ENCODE peak calls at places on chromosomes 2 and 18, in six cellular contexts. A, V, T, J, F and Q are unnamed samples.

GRCh38 chr2:9974344-9974743 is 22.9 kb downstream of the GRHL1 start:
- DNase-seq in F (no peak), V (no peak), A (no peak), J (no peak), T (no peak), Q (no peak)

GRCh38 chr2:162232027-162232426 is 11.2 kb downstream of the FAP start:
- DNase-seq in T (no peak), A (no peak), V (no peak), J (no peak), F (no peak), Q (no peak)

GRCh38 chr2:209472386-209472832 is 48.6 kb downstream of the MAP2 start:
- DNase-seq in J (peak), V (no peak), F (peak), T (peak), A (no peak), Q (no peak)

GRCh38 chr2:189661957-189662321 is 680 bp downstream of the ASNSD1 start:
- DNase-seq in T (no peak), J (peak), V (no peak), F (no peak), A (no peak), Q (no peak)

GRCh38 chr2:149492923-149493322 is 94.7 kb downstream of the MMADHC start:
- DNase-seq in J (peak), V (no peak), F (no peak), T (no peak), A (no peak), Q (no peak)

GRCh38 chr2:11750422-11750821 is 4.0 kb downstream of the LPIN1 start:
- DNase-seq in J (no peak), F (peak), A (peak), V (no peak), T (no peak), Q (no peak)

GRCh38 chr2:119468154-119468955 is 36.7 kb downstream of the TMEM37 start:
- DNase-seq in T (no peak), A (no peak), F (peak), V (no peak), J (no peak), Q (no peak)

GRCh38 chr18:27619259-27619772 is 434.2 kb upstream of the CHST9 start:
- DNase-seq in V (no peak), J (no peak), F (no peak), T (no peak), A (no peak), Q (no peak)

GRCh38 chr18:74468547-74469014 is 11.5 kb upstream of the DIPK1C start:
- DNase-seq in J (no peak), F (no peak), T (no peak), V (no peak), A (no peak), Q (no peak)

GRCh38 chr2:170498559-170498958 is 216.6 kb upstream of the SP5 start:
- DNase-seq in F (no peak), T (no peak), J (no peak), A (no peak), V (no peak), Q (no peak)

GRCh38 chr2:88751770-88752169 is 60.3 kb downstream of the RPIA start:
- DNase-seq in F (no peak), V (no peak), A (no peak), T (no peak), J (no peak), Q (no peak)

GRCh38 chr2:168378960-168379669 is 77.0 kb upstream of the CERS6 start:
- DNase-seq in J (no peak), T (no peak), F (no peak), A (no peak), V (no peak), Q (no peak)

GRCh38 chr18:76494181-76494540 is 881 bp downstream of the ZNF516 start:
- DNase-seq in V (no peak), J (peak), F (no peak), A (no peak), T (peak), Q (no peak)

GRCh38 chr18:72847134-72847533 is 20.7 kb downstream of the NETO1 start:
- DNase-seq in A (no peak), T (no peak), F (no peak), J (peak), V (no peak), Q (no peak)

GRCh38 chr18:8468911-8469310 is 140.3 kb upstream of the RAB12 start:
- DNase-seq in F (no peak), T (no peak), J (no peak), V (no peak), A (peak), Q (no peak)

GRCh38 chr18:55509631-55510372 is 78.2 kb downstream of the TCF4 start:
- DNase-seq in J (peak), F (peak), V (no peak), A (no peak), T (peak), Q (no peak)

GRCh38 chr2:205496370-205496769 is 185.9 kb upstream of the NRP2 start:
- DNase-seq in T (no peak), V (no peak), F (no peak), A (no peak), J (peak), Q (no peak)

GRCh38 chr2:165390875-165391274 is 78.6 kb upstream of the CSRNP3 start:
- DNase-seq in T (no peak), J (no peak), V (no peak), F (no peak), A (no peak), Q (no peak)

GRCh38 chr18:29034113-29034856 is 857.4 kb upstream of the CDH2 start:
- DNase-seq in J (no peak), F (no peak), V (no peak), A (no peak), T (no peak), Q (no peak)

GRCh38 chr2:196376984-196377877 is 205.9 kb upstream of the STK17B start:
- DNase-seq in A (no peak), J (no peak), V (no peak), T (no peak), F (no peak), Q (no peak)

GRCh38 chr2:51165534-51166260 is 133.8 kb upstream of the NRXN1 start:
- DNase-seq in T (no peak), F (no peak), A (no peak), V (no peak), J (no peak), Q (no peak)

GRCh38 chr2:58215429-58215828 is 25.7 kb downstream of the FANCL start:
- DNase-seq in J (no peak), F (no peak), V (no peak), A (no peak), T (no peak), Q (no peak)

GRCh38 chr2:126534508-126534907 is 121.5 kb upstream of the GYPC start:
- DNase-seq in J (no peak), V (no peak), F (no peak), A (no peak), T (no peak), Q (no peak)

GRCh38 chr2:23507267-23508065 is 122.5 kb downstream of the KLHL29 start:
- DNase-seq in T (no peak), F (no peak), A (no peak), V (no peak), J (no peak), Q (no peak)

GRCh38 chr18:43780782-43781340 is 503.6 kb upstream of the SYT4 start:
- DNase-seq in T (no peak), F (peak), V (no peak), A (no peak), J (no peak), Q (no peak)

GRCh38 chr18:55997156-55997561 is 409.2 kb upstream of the TCF4 start:
- DNase-seq in T (no peak), F (no peak), J (peak), A (no peak), V (no peak), Q (no peak)

GRCh38 chr18:79441261-79441819 is 45.6 kb downstream of the NFATC1 start:
- DNase-seq in V (no peak), F (no peak), A (no peak), T (no peak), J (no peak), Q (no peak)

GRCh38 chr18:12327510-12328178 is 19.6 kb downstream of the TUBB6 start:
- DNase-seq in A (no peak), T (peak), F (peak), V (no peak), J (peak), Q (peak)

GRCh38 chr18:12326711-12327460 is 18.8 kb downstream of the TUBB6 start:
- DNase-seq in J (no peak), T (no peak), F (no peak), V (no peak), A (no peak), Q (no peak)

GRCh38 chr18:12329125-12329698 is 21.2 kb downstream of the TUBB6 start:
- DNase-seq in F (no peak), J (no peak), T (no peak), A (no peak), V (no peak), Q (no peak)

GRCh38 chr18:12325726-12326245 is 17.7 kb downstream of the TUBB6 start:
- DNase-seq in J (no peak), A (no peak), T (no peak), V (no peak), F (no peak), Q (no peak)

DNA sequence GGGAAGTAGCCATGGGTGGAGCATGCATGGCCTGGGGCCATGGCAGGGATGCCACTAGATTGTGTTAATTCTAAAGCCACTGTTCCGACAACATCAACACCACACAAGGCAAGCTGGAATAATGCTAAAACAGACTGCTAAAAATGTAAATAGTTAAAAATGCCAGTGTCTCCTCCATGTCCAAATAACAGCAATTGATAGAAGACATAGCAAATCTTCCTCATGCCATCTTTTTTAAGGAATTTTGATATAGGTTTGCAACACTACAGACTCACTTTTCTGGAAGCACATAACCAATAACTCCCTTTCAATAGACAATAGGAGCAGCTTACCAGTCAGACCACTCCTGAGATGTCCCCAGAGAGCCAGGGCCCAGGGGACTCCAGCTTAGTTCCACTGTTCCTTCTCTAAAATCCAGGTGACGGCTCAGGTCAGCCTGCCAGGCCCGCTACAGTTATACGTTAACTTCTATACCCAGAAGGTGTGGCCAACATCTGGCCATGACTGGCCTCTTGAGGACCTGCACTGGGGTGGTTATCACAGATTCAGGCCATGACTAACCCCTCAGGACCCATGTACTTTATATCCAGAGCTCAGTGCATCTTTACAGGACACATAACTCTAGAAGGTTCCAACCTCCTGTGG is 20.3 kb downstream of the TUBB6 start:
- DNase-seq in V (no peak), F (no peak), J (no peak), T (no peak), A (no peak), Q (no peak)
- TF ChIP-seq CTCF in V (no peak), F (no peak), J (no peak), T (no peak), A (no peak), Q (no peak)

DNA sequence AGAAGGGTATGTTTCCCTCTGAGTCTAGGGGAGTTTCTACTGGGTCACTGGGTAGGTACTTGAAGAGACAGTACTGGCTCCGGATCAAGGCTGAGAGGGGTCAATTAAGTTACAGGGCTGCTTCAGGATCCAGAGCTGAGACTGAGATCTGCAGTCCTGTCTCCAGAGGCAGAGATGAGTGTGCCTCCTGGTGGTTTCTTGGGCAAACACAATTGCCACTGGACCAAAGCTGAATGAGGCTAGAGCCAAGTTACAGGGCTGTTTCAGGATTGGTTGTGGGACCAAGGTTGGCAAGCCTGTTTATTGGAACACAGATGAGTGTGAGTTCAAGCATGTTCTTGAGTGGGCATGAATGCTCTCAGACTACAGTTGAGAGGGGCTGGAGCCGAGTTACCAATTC is 157.9 kb downstream of the ADCYAP1 start:
- DNase-seq in F (no peak), J (peak), A (no peak), T (no peak), V (no peak), Q (no peak)
- TF ChIP-seq CTCF in F (peak), J (peak), A (no peak), T (no peak), V (no peak), Q (no peak)

GRCh38 chr2:29644949-29645348 is 276.4 kb downstream of the ALK start:
- DNase-seq in T (no peak), V (no peak), A (no peak), F (no peak), J (no peak), Q (no peak)
- TF ChIP-seq CTCF in T (no peak), V (no peak), A (no peak), F (peak), J (peak), Q (no peak)

DNA sequence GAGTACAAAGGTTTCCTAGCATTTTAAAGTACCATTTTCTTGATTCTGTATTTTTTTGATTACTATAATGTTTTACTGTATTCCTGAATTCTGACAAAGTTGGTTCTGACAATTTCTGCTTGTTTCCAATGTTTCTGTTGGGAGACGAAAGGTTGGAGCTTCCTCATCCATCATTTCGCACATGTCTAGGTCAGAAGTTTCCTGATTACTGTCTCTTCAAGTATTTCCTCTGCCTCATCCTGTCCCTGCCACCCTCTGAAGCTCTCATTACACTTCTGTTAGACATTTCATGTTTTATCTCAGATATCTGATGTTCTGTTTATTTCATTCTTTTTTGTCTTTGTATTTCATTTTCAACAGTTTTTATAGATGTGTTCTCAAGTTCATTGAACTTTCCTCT is 895.8 kb downstream of the TSN start:
- DNase-seq in T (no peak), V (no peak), F (no peak), A (no peak), J (no peak), Q (no peak)
- TF ChIP-seq CTCF in T (no peak), V (no peak), F (no peak), A (no peak), J (no peak), Q (no peak)

DNA sequence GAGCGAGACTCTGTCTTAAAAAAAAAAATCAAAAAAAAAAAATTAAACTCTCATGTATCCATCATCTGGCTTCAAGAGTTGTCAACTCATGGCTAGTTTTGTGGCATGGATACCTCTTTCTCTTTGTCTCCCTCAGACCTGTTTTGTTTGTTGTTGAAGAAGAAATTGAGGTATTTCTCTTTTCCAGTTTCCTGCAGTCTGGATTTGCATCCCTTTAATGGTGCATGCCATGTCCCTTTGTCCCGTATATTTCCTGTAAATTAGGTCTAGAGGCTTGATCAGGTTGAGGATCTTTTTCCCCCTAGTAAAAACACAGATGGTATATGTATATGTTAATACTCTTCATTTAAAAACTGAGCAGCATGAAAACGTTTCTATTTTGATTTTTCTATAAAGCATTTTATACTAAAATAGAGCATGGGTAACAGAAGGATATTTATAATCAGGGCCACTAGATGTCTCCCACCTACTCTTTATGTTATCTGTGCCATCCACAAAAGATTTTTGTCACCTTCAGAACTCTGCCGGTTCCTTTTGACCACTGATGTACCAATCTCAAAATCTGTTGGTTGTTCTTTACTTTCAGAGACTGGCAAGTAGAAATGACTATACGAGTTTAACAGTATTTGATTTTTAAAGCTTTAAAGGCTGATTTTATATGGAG is 80.1 kb downstream of the GALNT1 start:
- DNase-seq in V (no peak), A (no peak), F (no peak), J (peak), T (no peak), Q (no peak)
- TF ChIP-seq CTCF in V (no peak), A (peak), F (peak), J (peak), T (no peak), Q (peak)

DNA sequence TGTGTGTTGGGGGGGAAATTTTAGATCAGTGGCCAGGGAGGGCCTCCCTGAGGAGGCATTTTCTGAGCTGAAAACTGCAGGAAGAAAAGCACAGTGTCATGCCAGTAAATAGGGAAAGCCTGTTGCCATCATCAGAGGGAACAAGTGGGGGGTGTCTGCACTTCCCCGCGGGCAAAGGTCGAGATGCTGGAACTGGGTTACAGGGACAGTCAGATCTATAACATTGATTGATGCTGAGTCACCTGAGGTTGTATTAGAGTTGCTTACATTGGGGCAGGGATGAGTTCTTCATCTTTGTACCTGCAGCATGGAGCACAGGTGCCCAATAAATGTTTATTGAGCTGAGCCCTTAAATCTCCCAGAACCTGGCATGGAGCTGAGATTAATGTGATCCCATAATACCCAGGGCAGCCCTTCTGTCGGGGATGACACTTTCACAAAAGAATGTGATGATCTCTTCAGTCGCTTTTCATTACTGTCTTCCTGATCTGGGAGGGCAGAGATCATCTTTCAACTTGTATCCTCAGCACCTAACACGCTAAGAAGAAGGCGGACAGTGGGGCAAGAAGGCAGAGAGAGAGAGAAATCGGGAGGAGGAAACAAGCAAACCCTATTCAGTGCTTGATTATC is 5.9 kb upstream of the RNF152 start:
- DNase-seq in T (no peak), J (no peak), V (no peak), A (no peak), F (no peak), Q (peak)
- TF ChIP-seq CTCF in T (no peak), J (no peak), V (no peak), A (no peak), F (no peak), Q (no peak)

GRCh38 chr2:47087051-47087450 is 68.1 kb downstream of the STPG4 start:
- DNase-seq in J (no peak), A (no peak), V (no peak), T (no peak), F (no peak), Q (no peak)
- TF ChIP-seq CTCF in J (no peak), A (no peak), V (no peak), T (no peak), F (no peak), Q (no peak)

GRCh38 chr2:53515435-53516332 is 251.9 kb upstream of the CHAC2 start:
- DNase-seq in T (peak), A (no peak), J (peak), V (no peak), F (no peak), Q (no peak)
- TF ChIP-seq CTCF in T (no peak), A (no peak), J (peak), V (no peak), F (peak), Q (no peak)

DNA sequence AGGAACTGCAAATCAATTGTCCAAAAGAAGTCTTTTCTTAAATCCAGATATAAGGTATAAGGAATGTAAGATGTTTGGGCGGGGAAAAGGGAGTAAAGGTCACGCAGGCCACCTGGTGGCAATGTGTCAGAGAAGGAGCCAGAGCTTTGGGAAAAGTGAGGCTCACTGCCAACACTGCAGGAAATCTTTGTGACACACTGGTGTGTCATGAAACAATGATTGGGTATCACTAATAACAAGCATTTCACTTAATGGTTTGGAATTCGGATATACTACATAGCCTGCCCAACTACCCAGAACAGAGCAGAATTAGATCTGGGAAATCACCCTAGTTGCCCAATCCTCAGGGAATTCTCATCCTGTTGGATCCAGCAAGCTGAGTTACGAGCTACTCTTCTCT is 61.0 kb downstream of the RBMS1 start:
- DNase-seq in V (no peak), A (peak), F (peak), J (peak), T (no peak), Q (no peak)
- TF ChIP-seq CTCF in V (no peak), A (no peak), F (peak), J (peak), T (no peak), Q (no peak)